ENCODE peak calls at places on chromosomes 12 and 14, in eight cellular contexts. One of them, this sample, is unnamed.

GRCh38 chr14:79856357-79856756 is 354.9 kb downstream of the DIO2 start:
- DNase-seq in DND-41: no peak
- DNase-seq in nephron progenitor cell: no peak
- DNase-seq in type B pancreatic cell: no peak
- DNase-seq in ovary: no peak
- DNase-seq in astrocyte: peak
- DNase-seq in hepatocyte: no peak
- DNase-seq in fibroblast of mammary gland: peak
- DNase-seq in this sample: no peak

GRCh38 chr12:38445040-38445439 is 128.5 kb downstream of the ALG10B start:
- DNase-seq in fibroblast of mammary gland: no peak
- DNase-seq in hepatocyte: no peak
- DNase-seq in nephron progenitor cell: no peak
- DNase-seq in DND-41: no peak
- DNase-seq in type B pancreatic cell: no peak
- DNase-seq in ovary: no peak
- DNase-seq in astrocyte: no peak
- DNase-seq in this sample: no peak

GRCh38 chr14:71050227-71050823 is 143.1 kb downstream of the PCNX1 start:
- DNase-seq in astrocyte: no peak
- DNase-seq in ovary: no peak
- DNase-seq in hepatocyte: no peak
- DNase-seq in DND-41: no peak
- DNase-seq in fibroblast of mammary gland: peak
- DNase-seq in nephron progenitor cell: no peak
- DNase-seq in type B pancreatic cell: no peak
- DNase-seq in this sample: peak

GRCh38 chr12:121578230-121579189 is 2.3 kb downstream of the KDM2B start:
- DNase-seq in astrocyte: no peak
- DNase-seq in hepatocyte: no peak
- DNase-seq in type B pancreatic cell: no peak
- DNase-seq in ovary: peak
- DNase-seq in DND-41: no peak
- DNase-seq in fibroblast of mammary gland: no peak
- DNase-seq in nephron progenitor cell: peak
- DNase-seq in this sample: no peak

GRCh38 chr12:55693323-55694187 is 14.1 kb downstream of the ITGA7 start:
- DNase-seq in fibroblast of mammary gland: no peak
- DNase-seq in hepatocyte: no peak
- DNase-seq in astrocyte: no peak
- DNase-seq in ovary: no peak
- DNase-seq in nephron progenitor cell: no peak
- DNase-seq in type B pancreatic cell: no peak
- DNase-seq in DND-41: no peak
- DNase-seq in this sample: no peak

GRCh38 chr12:13436182-13436581 is 239.7 kb downstream of the EMP1 start:
- DNase-seq in ovary: no peak
- DNase-seq in astrocyte: no peak
- DNase-seq in DND-41: no peak
- DNase-seq in hepatocyte: no peak
- DNase-seq in nephron progenitor cell: no peak
- DNase-seq in fibroblast of mammary gland: no peak
- DNase-seq in type B pancreatic cell: no peak
- DNase-seq in this sample: no peak

GRCh38 chr12:49030714-49031572 is 12.4 kb upstream of the PRKAG1 start:
- DNase-seq in astrocyte: no peak
- DNase-seq in hepatocyte: no peak
- DNase-seq in DND-41: no peak
- DNase-seq in fibroblast of mammary gland: no peak
- DNase-seq in nephron progenitor cell: no peak
- DNase-seq in ovary: no peak
- DNase-seq in type B pancreatic cell: no peak
- DNase-seq in this sample: no peak

GRCh38 chr12:74790958-74791357 is 253.3 kb downstream of the ATXN7L3B start:
- DNase-seq in DND-41: no peak
- DNase-seq in ovary: no peak
- DNase-seq in fibroblast of mammary gland: no peak
- DNase-seq in hepatocyte: no peak
- DNase-seq in nephron progenitor cell: no peak
- DNase-seq in astrocyte: no peak
- DNase-seq in type B pancreatic cell: no peak
- DNase-seq in this sample: no peak

GRCh38 chr14:50031534-50032313 is 84.6 kb downstream of the VCPKMT start:
- DNase-seq in ovary: no peak
- DNase-seq in nephron progenitor cell: no peak
- DNase-seq in type B pancreatic cell: no peak
- DNase-seq in hepatocyte: no peak
- DNase-seq in fibroblast of mammary gland: peak
- DNase-seq in DND-41: no peak
- DNase-seq in astrocyte: peak
- DNase-seq in this sample: peak

GRCh38 chr12:93857917-93858513 is 180.8 kb downstream of the CRADD start:
- DNase-seq in fibroblast of mammary gland: no peak
- DNase-seq in nephron progenitor cell: no peak
- DNase-seq in ovary: no peak
- DNase-seq in type B pancreatic cell: no peak
- DNase-seq in DND-41: no peak
- DNase-seq in hepatocyte: no peak
- DNase-seq in astrocyte: no peak
- DNase-seq in this sample: no peak

DNA sequence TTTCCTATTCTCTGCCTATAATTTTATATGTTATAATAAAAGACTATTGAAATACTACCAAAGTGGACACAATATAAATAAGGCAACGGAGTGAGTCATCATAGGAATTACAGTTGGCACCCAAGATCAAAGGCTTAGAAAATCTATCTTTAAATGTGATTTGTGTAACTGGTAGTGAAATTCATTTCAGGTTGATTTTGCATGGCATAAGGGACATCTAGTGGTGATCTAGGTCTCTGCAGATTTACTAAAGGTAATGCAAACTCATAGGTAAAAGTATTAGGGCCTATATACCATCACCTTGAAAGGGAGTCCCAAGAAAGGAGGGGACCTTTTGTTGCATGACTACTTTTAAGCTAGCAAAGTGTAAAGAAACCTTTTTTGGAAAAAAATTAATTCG is 527.2 kb downstream of the NRXN3 start:
- DNase-seq in ovary: no peak
- DNase-seq in nephron progenitor cell: no peak
- DNase-seq in hepatocyte: peak
- DNase-seq in type B pancreatic cell: no peak
- DNase-seq in fibroblast of mammary gland: peak
- DNase-seq in astrocyte: peak
- DNase-seq in DND-41: no peak
- DNase-seq in this sample: peak
- TF ChIP-seq CTCF in ovary: no peak
- TF ChIP-seq CTCF in nephron progenitor cell: peak
- TF ChIP-seq CTCF in hepatocyte: peak
- TF ChIP-seq CTCF in type B pancreatic cell: peak
- TF ChIP-seq CTCF in fibroblast of mammary gland: peak
- TF ChIP-seq CTCF in astrocyte: peak
- TF ChIP-seq CTCF in DND-41: peak
- TF ChIP-seq CTCF in this sample: peak

DNA sequence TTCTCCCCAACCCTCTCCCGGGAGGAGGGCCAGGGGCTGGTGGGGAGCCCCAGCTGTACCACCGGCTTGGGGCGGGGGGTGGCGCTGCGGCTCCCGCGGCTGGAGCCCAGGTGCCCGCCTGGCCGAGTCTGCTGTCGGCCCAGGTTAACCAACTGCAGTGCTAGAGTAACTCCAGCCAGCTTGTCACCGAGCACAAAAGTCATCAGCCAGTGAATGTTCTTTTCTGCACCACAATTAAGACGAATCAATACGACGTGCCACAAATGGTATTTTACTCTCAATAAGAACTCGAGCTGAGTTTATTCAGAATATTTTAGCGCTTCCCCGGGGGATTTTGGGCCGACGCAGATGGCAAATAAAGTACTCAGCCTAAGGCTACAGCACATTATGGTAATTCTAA is 83.3 kb downstream of the BCL11B start:
- DNase-seq in type B pancreatic cell: no peak
- DNase-seq in fibroblast of mammary gland: no peak
- DNase-seq in DND-41: no peak
- DNase-seq in astrocyte: no peak
- DNase-seq in ovary: no peak
- DNase-seq in nephron progenitor cell: no peak
- DNase-seq in hepatocyte: no peak
- DNase-seq in this sample: no peak
- TF ChIP-seq CTCF in type B pancreatic cell: no peak
- TF ChIP-seq CTCF in fibroblast of mammary gland: no peak
- TF ChIP-seq CTCF in DND-41: no peak
- TF ChIP-seq CTCF in astrocyte: no peak
- TF ChIP-seq CTCF in ovary: no peak
- TF ChIP-seq CTCF in nephron progenitor cell: peak
- TF ChIP-seq CTCF in hepatocyte: no peak
- TF ChIP-seq CTCF in this sample: peak

DNA sequence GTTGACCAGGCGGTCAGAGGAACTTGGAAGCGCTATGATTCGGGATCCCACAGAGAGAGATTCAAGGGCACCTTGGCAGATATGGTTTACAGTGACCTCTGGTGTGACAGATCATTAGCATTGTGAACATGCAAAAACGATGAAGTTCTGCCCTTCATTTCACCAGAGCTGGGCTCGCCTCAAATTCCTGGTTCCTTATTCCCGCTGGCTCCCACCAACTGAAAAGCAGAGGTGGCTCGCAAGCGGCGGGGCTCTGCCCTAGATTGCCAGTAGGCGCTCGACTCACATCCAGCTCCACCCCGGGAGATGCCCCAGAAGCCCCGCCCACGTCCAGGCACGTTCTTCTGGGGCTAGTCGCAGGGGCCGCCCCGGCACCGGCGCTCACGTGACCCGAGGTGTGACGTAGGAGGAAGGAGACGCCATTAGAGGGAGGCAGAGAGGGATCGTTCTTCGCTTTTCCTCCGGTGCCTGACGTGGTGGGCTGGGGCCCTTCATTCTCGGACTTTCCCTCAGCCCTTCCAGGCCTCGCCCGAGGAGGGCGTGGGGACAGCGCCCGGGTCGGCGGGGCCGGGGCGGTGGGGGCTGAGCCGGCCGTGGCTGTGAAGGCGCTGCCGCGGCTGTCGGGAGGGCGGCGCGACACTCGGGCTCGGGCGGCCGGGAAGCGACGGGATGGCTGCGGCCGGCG is at the start of gene RAB21:
- DNase-seq in ovary: peak
- DNase-seq in hepatocyte: peak
- DNase-seq in DND-41: peak
- DNase-seq in type B pancreatic cell: peak
- DNase-seq in nephron progenitor cell: peak
- DNase-seq in astrocyte: peak
- DNase-seq in fibroblast of mammary gland: peak
- DNase-seq in this sample: peak
- TF ChIP-seq CTCF in ovary: peak
- TF ChIP-seq CTCF in hepatocyte: no peak
- TF ChIP-seq CTCF in DND-41: peak
- TF ChIP-seq CTCF in type B pancreatic cell: peak
- TF ChIP-seq CTCF in nephron progenitor cell: no peak
- TF ChIP-seq CTCF in astrocyte: no peak
- TF ChIP-seq CTCF in fibroblast of mammary gland: peak
- TF ChIP-seq CTCF in this sample: peak

GRCh38 chr12:95487024-95487423 is 13.1 kb downstream of the METAP2 start:
- DNase-seq in type B pancreatic cell: no peak
- DNase-seq in hepatocyte: no peak
- DNase-seq in fibroblast of mammary gland: no peak
- DNase-seq in astrocyte: no peak
- DNase-seq in nephron progenitor cell: no peak
- DNase-seq in ovary: no peak
- DNase-seq in DND-41: no peak
- DNase-seq in this sample: no peak

GRCh38 chr12:95494888-95495287 is 20.9 kb downstream of the METAP2 start:
- DNase-seq in DND-41: no peak
- DNase-seq in nephron progenitor cell: no peak
- DNase-seq in astrocyte: no peak
- DNase-seq in type B pancreatic cell: no peak
- DNase-seq in hepatocyte: no peak
- DNase-seq in fibroblast of mammary gland: no peak
- DNase-seq in ovary: no peak
- DNase-seq in this sample: no peak

GRCh38 chr12:95495433-95495832 is 21.5 kb downstream of the METAP2 start:
- DNase-seq in fibroblast of mammary gland: no peak
- DNase-seq in ovary: no peak
- DNase-seq in hepatocyte: no peak
- DNase-seq in astrocyte: no peak
- DNase-seq in DND-41: no peak
- DNase-seq in type B pancreatic cell: no peak
- DNase-seq in nephron progenitor cell: no peak
- DNase-seq in this sample: no peak

GRCh38 chr12:95497031-95497430 is 23.1 kb downstream of the METAP2 start:
- DNase-seq in astrocyte: no peak
- DNase-seq in fibroblast of mammary gland: no peak
- DNase-seq in hepatocyte: no peak
- DNase-seq in DND-41: no peak
- DNase-seq in nephron progenitor cell: no peak
- DNase-seq in type B pancreatic cell: no peak
- DNase-seq in ovary: no peak
- DNase-seq in this sample: no peak

GRCh38 chr12:95492462-95492861 is 18.5 kb downstream of the METAP2 start:
- DNase-seq in nephron progenitor cell: no peak
- DNase-seq in fibroblast of mammary gland: no peak
- DNase-seq in hepatocyte: no peak
- DNase-seq in DND-41: no peak
- DNase-seq in type B pancreatic cell: no peak
- DNase-seq in astrocyte: no peak
- DNase-seq in ovary: no peak
- DNase-seq in this sample: no peak
- TF ChIP-seq CTCF in nephron progenitor cell: no peak
- TF ChIP-seq CTCF in fibroblast of mammary gland: no peak
- TF ChIP-seq CTCF in hepatocyte: no peak
- TF ChIP-seq CTCF in DND-41: no peak
- TF ChIP-seq CTCF in type B pancreatic cell: no peak
- TF ChIP-seq CTCF in astrocyte: no peak
- TF ChIP-seq CTCF in ovary: no peak
- TF ChIP-seq CTCF in this sample: no peak

GRCh38 chr12:28709996-28710685 is 438.9 kb upstream of the FAR2 start:
- DNase-seq in astrocyte: peak
- DNase-seq in type B pancreatic cell: no peak
- DNase-seq in fibroblast of mammary gland: peak
- DNase-seq in hepatocyte: no peak
- DNase-seq in DND-41: no peak
- DNase-seq in ovary: no peak
- DNase-seq in nephron progenitor cell: no peak
- DNase-seq in this sample: no peak

GRCh38 chr12:28710882-28711281 is 438.2 kb upstream of the FAR2 start:
- DNase-seq in astrocyte: peak
- DNase-seq in nephron progenitor cell: no peak
- DNase-seq in DND-41: no peak
- DNase-seq in ovary: no peak
- DNase-seq in fibroblast of mammary gland: peak
- DNase-seq in type B pancreatic cell: no peak
- DNase-seq in hepatocyte: no peak
- DNase-seq in this sample: peak

GRCh38 chr12:28704477-28705169 is 444.5 kb upstream of the FAR2 start:
- DNase-seq in DND-41: no peak
- DNase-seq in astrocyte: peak
- DNase-seq in type B pancreatic cell: no peak
- DNase-seq in fibroblast of mammary gland: no peak
- DNase-seq in nephron progenitor cell: no peak
- DNase-seq in hepatocyte: no peak
- DNase-seq in ovary: no peak
- DNase-seq in this sample: no peak

GRCh38 chr12:28711411-28711810 is 437.7 kb upstream of the FAR2 start:
- DNase-seq in hepatocyte: no peak
- DNase-seq in astrocyte: peak
- DNase-seq in fibroblast of mammary gland: peak
- DNase-seq in DND-41: no peak
- DNase-seq in nephron progenitor cell: no peak
- DNase-seq in ovary: no peak
- DNase-seq in type B pancreatic cell: no peak
- DNase-seq in this sample: no peak

GRCh38 chr12:28708918-28709371 is 440.1 kb upstream of the FAR2 start:
- DNase-seq in hepatocyte: no peak
- DNase-seq in type B pancreatic cell: no peak
- DNase-seq in nephron progenitor cell: no peak
- DNase-seq in ovary: no peak
- DNase-seq in DND-41: no peak
- DNase-seq in fibroblast of mammary gland: peak
- DNase-seq in astrocyte: peak
- DNase-seq in this sample: peak
- TF ChIP-seq CTCF in hepatocyte: no peak
- TF ChIP-seq CTCF in type B pancreatic cell: no peak
- TF ChIP-seq CTCF in nephron progenitor cell: no peak
- TF ChIP-seq CTCF in ovary: no peak
- TF ChIP-seq CTCF in DND-41: no peak
- TF ChIP-seq CTCF in fibroblast of mammary gland: no peak
- TF ChIP-seq CTCF in astrocyte: no peak
- TF ChIP-seq CTCF in this sample: no peak